ENCODE peak calls at places on chromosomes 11 and 22, in five cellular contexts. R, Q, N, V and Z are unnamed samples.

GRCh38 chr22:31046591-31047226 is 34.4 kb upstream of the SMTN start:
- DNase-seq in R (no peak), Q (peak; percentile 84), N (peak; percentile 42), V (peak; percentile 60), Z (no peak)

GRCh38 chr11:109739374-109739773 is 317.4 kb downstream of the C11orf87 start:
- DNase-seq in R (no peak), Q (no peak), N (no peak), V (no peak), Z (no peak)

GRCh38 chr11:118295834-118296454 is 8.6 kb upstream of the CD3E start:
- DNase-seq in R (no peak), Q (no peak), N (peak; percentile 28), V (peak; percentile 71), Z (peak; percentile 29)

GRCh38 chr22:45583504-45583903 is 80.8 kb downstream of the FBLN1 start:
- DNase-seq in R (no peak), Q (no peak), N (no peak), V (no peak), Z (no peak)

GRCh38 chr22:19398206-19398605 is 33.3 kb downstream of the HIRA start:
- DNase-seq in R (no peak), Q (no peak), N (no peak), V (no peak), Z (no peak)

GRCh38 chr11:39327302-39327701 is 2132.2 kb downstream of the LRRC4C start:
- DNase-seq in R (no peak), Q (no peak), N (no peak), V (no peak), Z (no peak)

GRCh38 chr11:103544874-103545273 is 435.6 kb downstream of the DYNC2H1 start:
- DNase-seq in R (no peak), Q (no peak), N (no peak), V (no peak), Z (no peak)

GRCh38 chr11:10750838-10751580 is at the start of gene CTR9:
- DNase-seq in R (peak; percentile 92), Q (peak; percentile 97), N (peak; percentile 95), V (peak; percentile 97), Z (peak; percentile 89)

GRCh38 chr11:19814421-19814820 is 101.8 kb downstream of the NAV2 start:
- DNase-seq in R (no peak), Q (no peak), N (no peak), V (no peak), Z (no peak)

GRCh38 chr11:117978982-117979381 is 7.2 kb upstream of the IL10RA start:
- DNase-seq in R (no peak), Q (no peak), N (no peak), V (no peak), Z (no peak)

GRCh38 chr11:114909866-114910265 is 231.5 kb downstream of the NXPE2 start:
- DNase-seq in R (no peak), Q (no peak), N (peak; percentile 44), V (no peak), Z (no peak)

GRCh38 chr22:38863531-38864131 is 8.4 kb downstream of the CBX6 start:
- DNase-seq in R (no peak), Q (peak; percentile 37), N (no peak), V (no peak), Z (peak; percentile 24)

GRCh38 chr11:110857885-110858555 is 145.8 kb upstream of the ARHGAP20 start:
- DNase-seq in R (no peak), Q (no peak), N (no peak), V (peak; percentile 60), Z (no peak)

GRCh38 chr11:45667929-45668680 is 2.7 kb upstream of the CHST1 start:
- DNase-seq in R (no peak), Q (no peak), N (no peak), V (no peak), Z (no peak)

GRCh38 chr22:44661659-44662569 is 40.1 kb upstream of the PRR5 start:
- DNase-seq in R (no peak), Q (peak; percentile 31), N (no peak), V (no peak), Z (no peak)

GRCh38 chr11:15893080-15893492 is 463.3 kb downstream of the SOX6 start:
- DNase-seq in R (no peak), Q (no peak), N (no peak), V (no peak), Z (no peak)

GRCh38 chr11:9626778-9627394 is 37.0 kb upstream of the SWAP70 start:
- DNase-seq in R (no peak), Q (peak; percentile 58), N (no peak), V (no peak), Z (no peak)

GRCh38 chr11:118979434-118979833 is 7.9 kb downstream of the FOXR1 start:
- DNase-seq in R (no peak), Q (no peak), N (no peak), V (no peak), Z (no peak)

GRCh38 chr11:120153221-120153620 is 15.3 kb upstream of the TRIM29 start:
- DNase-seq in R (no peak), Q (no peak), N (no peak), V (no peak), Z (no peak)

GRCh38 chr11:104443387-104443786 is 279.4 kb upstream of the PDGFD start:
- DNase-seq in R (no peak), Q (no peak), N (no peak), V (no peak), Z (no peak)

GRCh38 chr11:126510621-126511370 is 155.3 kb downstream of the ST3GAL4 start:
- DNase-seq in R (no peak), Q (no peak), N (peak; percentile 68), V (no peak), Z (no peak)

GRCh38 chr11:130141561-130142341 is 17.8 kb upstream of the ST14 start:
- DNase-seq in R (peak; percentile 43), Q (no peak), N (no peak), V (no peak), Z (no peak)
- H3K27ac ChIP-seq in R (peak overlapping the region; percentile 90), Q (no peak overlapping the region), N (no peak overlapping the region), V (no peak overlapping the region), Z (no peak overlapping the region)

DNA sequence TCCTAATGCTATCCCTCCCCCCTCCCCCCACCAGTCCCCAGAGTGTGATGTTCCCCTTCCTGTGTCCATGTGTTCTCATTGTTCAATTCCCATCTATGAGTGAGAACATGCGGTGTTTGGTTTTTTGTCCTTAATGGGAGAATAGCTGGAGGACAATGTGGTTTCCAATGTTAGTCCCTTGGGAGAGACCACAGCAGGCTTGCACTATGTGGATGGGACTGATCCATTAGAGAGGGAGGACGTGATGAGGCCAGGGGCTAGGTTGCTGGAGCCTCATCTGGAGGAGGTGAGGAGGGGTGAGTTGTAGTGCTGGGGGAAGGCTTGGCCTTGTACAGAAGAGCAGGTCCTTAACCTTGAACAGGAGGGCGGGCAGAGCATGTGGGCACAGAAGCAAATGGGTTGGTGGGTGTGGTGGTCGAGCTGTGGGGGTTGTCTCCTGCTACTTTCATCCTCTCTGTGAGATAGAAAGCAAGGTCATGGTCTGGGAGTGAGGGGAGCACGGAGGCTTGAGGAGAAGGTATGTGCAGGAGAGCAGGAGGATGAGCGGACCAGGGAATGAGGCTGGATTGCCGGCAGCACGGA is 11.4 kb upstream of the SREBF2 start:
- DNase-seq in R (no peak), Q (no peak), N (no peak), V (no peak), Z (no peak)
- H3K27ac ChIP-seq in R (no peak overlapping the region), Q (no peak overlapping the region), N (no peak overlapping the region), V (no peak overlapping the region), Z (no peak overlapping the region)

GRCh38 chr22:35384567-35384966 is 3.7 kb downstream of the HMOX1 start:
- DNase-seq in R (no peak), Q (no peak), N (no peak), V (no peak), Z (no peak)
- H3K27ac ChIP-seq in R (no peak overlapping the region), Q (peak overlapping the region; percentile 50), N (no peak overlapping the region), V (peak overlapping the region; percentile 41), Z (no peak overlapping the region)

DNA sequence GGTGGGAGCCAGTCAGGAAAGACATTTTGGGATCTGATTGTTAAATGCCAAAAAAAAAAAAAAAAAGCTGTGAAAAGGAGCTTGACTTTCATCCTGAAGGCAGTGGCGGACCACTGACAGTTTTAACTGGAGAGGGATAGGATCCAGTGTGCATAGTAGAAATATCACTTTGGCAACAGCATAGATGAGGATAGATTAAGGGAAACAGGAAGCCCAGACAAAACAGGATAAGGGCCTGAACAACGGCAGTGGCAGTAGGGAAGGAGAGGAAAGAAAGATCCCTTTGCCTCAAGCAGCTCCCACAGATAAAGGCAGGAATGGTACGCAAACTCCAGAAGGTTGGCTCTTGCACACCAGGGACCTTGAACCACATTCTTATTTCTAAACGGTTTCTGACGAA is 99.3 kb downstream of the GAB2 start:
- DNase-seq in R (no peak), Q (no peak), N (no peak), V (no peak), Z (no peak)
- H3K27ac ChIP-seq in R (peak overlapping the region; percentile 95), Q (no peak overlapping the region), N (no peak overlapping the region), V (no peak overlapping the region), Z (no peak overlapping the region)

DNA sequence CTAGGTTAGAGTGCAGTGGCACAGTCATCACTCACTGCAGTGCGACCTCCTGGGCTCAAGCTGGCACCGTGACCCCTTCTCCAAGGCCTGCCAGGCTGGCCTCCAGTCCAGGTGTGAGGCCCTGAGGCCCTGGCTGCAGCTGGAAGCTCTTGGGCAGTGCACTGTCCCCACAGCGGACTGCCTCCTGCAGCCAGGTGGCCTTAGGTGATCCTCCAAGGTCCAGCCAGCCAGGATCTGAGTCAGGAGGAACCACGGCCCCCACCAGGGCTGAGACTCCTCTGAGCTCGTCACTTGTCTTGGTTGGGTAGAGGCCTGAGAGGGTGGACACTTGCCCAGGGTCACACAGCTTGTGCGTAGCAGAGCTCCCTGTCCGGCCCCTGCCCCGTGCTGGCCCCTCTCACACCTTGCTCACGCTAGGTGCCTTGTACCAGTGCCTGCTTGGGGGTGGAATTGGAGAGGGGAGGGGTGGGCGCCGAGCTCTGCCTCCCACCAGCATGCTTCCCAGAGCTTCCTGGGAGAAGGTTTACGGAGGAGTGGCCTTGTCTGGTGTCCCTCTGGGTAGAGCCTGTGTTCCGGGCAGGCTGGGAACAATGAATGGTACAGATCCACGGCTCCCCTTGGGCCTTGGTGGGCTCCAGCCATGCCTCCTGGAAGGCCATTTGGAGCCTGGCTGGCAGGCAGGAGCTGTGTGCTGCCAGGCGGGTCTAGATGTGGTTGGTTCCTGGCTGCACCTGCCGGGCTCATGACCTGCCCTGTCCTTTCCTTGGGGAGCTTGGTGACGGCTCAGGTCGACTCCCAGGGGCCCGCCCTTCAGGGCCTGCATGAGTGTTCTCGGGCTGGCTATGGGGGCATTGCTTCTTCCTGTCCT is 20.6 kb downstream of the KCNQ1 start:
- DNase-seq in R (no peak), Q (no peak), N (no peak), V (no peak), Z (no peak)
- H3K27ac ChIP-seq in R (no peak overlapping the region), Q (no peak overlapping the region), N (no peak overlapping the region), V (no peak overlapping the region), Z (no peak overlapping the region)

DNA sequence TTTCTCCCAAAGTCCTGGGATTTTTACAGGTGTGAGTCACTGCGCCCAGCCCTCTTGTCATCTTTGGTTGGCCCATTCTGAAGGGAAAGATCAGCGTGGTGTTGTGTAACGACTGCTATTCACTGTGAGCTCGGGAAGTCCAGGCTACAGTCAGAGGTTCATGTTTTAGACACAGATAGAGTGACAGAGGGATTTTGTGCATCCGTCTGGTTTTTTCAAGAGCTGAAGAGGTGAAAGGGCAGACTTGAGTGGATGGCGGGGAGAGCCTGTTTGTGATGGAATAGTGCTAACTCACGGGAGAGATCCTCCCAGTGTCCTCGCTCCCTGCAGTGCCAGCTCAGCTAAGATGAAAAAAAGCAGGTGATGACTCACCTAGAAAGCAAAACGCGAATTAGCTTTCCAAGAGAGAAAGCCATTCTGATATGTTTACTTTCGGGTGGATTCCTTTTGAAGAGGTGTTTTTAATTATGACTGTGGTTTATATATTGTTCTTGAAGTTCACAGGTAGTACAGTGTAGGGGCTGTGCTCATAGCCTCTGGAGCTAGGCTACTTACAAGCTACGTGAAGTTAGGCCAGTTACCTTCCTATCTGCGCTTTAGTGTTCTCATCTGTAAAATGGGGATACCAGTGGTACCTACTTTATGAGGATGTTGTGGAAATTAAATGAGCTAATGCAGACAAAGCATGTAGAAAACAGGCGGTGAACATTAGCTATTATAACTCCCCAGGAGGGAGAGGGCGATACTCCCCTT is 67.2 kb downstream of the C11orf91 start:
- DNase-seq in R (no peak), Q (no peak), N (no peak), V (no peak), Z (no peak)
- H3K27ac ChIP-seq in R (peak overlapping the region; percentile 9), Q (no peak overlapping the region), N (no peak overlapping the region), V (no peak overlapping the region), Z (no peak overlapping the region)